ENCODE peak calls at places on chromosomes 11 and 22, in five cellular contexts. S is NT2/D1, F is mucosa of descending colon, P is adipocyte, O is tibial nerve. D is an unnamed sample. For H3K36me3, the result is how much of the 10 kb centered on the place peaks cover.

GRCh38 chr22:49866134-49866533 is 12.5 kb downstream of the ZBED4 start:
- DNase-seq in F (no peak), O (no peak), S (no peak), P (no peak), D (no peak)

GRCh38 chr22:47201996-47202818 is 439.8 kb downstream of the TBC1D22A start:
- DNase-seq in P (no peak), O (peak), S (no peak), F (no peak), D (no peak)

GRCh38 chr11:77179048-77179447 is 51.0 kb downstream of the MYO7A start:
- DNase-seq in O (no peak), S (no peak), P (no peak), F (peak), D (no peak)

GRCh38 chr22:31039393-31039792 is 41.7 kb upstream of the SMTN start:
- DNase-seq in O (peak), S (no peak), P (peak), F (no peak), D (no peak)

GRCh38 chr11:120832609-120833221 is 191.2 kb upstream of the TBCEL start:
- DNase-seq in O (no peak), F (no peak), P (no peak), S (no peak), D (no peak)

GRCh38 chr11:65205602-65205967 is 23.9 kb downstream of the CAPN1 start:
- DNase-seq in O (no peak), S (no peak), P (no peak), F (no peak), D (no peak)

GRCh38 chr22:27487600-27488450 is 313.7 kb downstream of the MN1 start:
- DNase-seq in S (no peak), O (no peak), F (no peak), P (peak), D (peak)

GRCh38 chr11:36500315-36500721 is 9.8 kb downstream of the TRAF6 start:
- DNase-seq in F (no peak), P (peak), S (no peak), O (no peak), D (no peak)

GRCh38 chr11:98061858-98062257 is 958.9 kb upstream of the CNTN5 start:
- DNase-seq in S (no peak), P (no peak), O (no peak), F (no peak), D (no peak)

GRCh38 chr11:96126917-96127595 is 203.1 kb upstream of the MTMR2 start:
- DNase-seq in S (no peak), P (no peak), O (no peak), F (no peak), D (no peak)

GRCh38 chr11:132648841-132649240 is 883.5 kb downstream of the OPCML start:
- DNase-seq in F (no peak), P (peak), S (no peak), O (no peak), D (no peak)

GRCh38 chr11:13784848-13785247 is 116.4 kb downstream of the FAR1 start:
- DNase-seq in O (no peak), P (no peak), F (no peak), S (no peak), D (no peak)

GRCh38 chr22:25448435-25449051 is 115.9 kb upstream of the GRK3 start:
- DNase-seq in O (no peak), F (no peak), P (peak), S (no peak), D (no peak)

GRCh38 chr11:57643802-57644201 is 5.9 kb downstream of the YPEL4 start:
- DNase-seq in S (no peak), P (no peak), F (no peak), O (no peak), D (no peak)

GRCh38 chr11:26493616-26494015 is 78.4 kb downstream of the MUC15 start:
- DNase-seq in F (no peak), P (no peak), S (no peak), O (no peak), D (no peak)

GRCh38 chr22:38302906-38303305 is 14.3 kb downstream of the CSNK1E start:
- DNase-seq in S (no peak), O (no peak), P (no peak), F (no peak), D (no peak)

GRCh38 chr22:38298312-38299000 is 18.8 kb downstream of the CSNK1E start:
- DNase-seq in P (no peak), S (no peak), F (no peak), O (no peak), D (no peak)

GRCh38 chr22:38299001-38299651 is 18.1 kb downstream of the CSNK1E start:
- DNase-seq in O (no peak), S (no peak), P (no peak), F (no peak), D (peak)

GRCh38 chr22:38300197-38300945 is 16.9 kb downstream of the CSNK1E start:
- DNase-seq in S (no peak), O (no peak), P (no peak), F (no peak), D (no peak)

DNA sequence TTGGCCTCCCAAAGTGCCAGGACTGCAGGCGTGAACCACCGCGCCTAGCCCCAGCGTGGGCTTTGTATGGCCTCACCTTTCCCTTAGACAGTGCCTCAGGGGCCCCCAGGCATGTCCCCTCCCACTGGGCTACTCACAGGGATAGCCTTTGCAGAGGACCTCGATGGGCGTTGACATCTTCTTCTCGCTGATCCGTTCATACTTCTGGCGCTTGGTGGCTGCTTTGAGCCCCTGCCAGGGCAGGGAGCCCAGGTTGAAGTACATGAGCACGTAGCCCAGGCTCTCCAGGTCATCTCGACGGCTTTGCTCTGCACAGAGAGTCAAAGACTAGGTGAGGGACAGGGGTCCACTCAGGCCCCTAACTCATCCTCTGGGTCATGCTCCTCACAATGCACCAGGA is 17.5 kb downstream of the CSNK1E start:
- DNase-seq in P (no peak), S (no peak), F (no peak), O (no peak), D (no peak)
- H3K36me3 ChIP-seq in P (half or more), S (half or more), F (under half), O (half or more), D (half or more)

DNA sequence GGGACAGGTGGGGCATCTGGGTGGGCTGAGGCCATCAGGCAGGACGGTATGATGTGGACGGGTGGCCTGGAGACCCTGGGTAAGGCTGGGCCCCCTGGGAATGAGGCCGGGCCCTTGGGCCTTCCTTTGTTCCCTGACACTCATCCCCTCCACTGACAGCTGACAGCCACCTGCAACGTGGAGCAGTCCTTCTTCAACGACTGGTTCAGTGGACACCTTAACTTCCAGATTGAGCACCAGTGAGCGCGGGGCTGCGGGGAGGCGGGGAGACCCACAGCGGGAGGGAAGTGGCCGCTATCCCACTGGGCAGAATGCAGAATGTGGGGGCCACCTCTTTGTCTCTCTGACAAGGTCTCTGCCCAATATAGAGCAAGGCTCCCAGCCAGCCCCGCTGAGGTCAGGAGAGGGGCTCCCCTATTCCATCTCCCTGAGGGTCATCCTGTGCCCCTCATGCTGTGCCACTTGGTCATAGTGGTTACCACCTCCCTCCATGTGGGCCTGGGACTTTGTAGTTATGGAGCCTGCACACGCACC is 27.7 kb downstream of the FADS3 start:
- DNase-seq in O (no peak), S (no peak), P (no peak), F (no peak), D (peak)
- H3K36me3 ChIP-seq in O (under half), S (half or more), P (half or more), F (under half), D (under half)

GRCh38 chr22:17814830-17815229 is 40.6 kb upstream of the BID start:
- DNase-seq in O (no peak), F (no peak), P (no peak), S (no peak), D (no peak)
- H3K36me3 ChIP-seq in O (under half), F (under half), P (under half), S (half or more), D (under half)

GRCh38 chr11:69664103-69664775 is 10.9 kb downstream of the LTO1 start:
- DNase-seq in P (no peak), O (no peak), S (no peak), F (peak), D (peak)

GRCh38 chr11:69666261-69666660 is 8.9 kb downstream of the LTO1 start:
- DNase-seq in S (no peak), F (no peak), O (no peak), P (no peak), D (no peak)

GRCh38 chr11:69666752-69667536 is 8.2 kb downstream of the LTO1 start:
- DNase-seq in F (no peak), O (no peak), P (no peak), S (no peak), D (no peak)

GRCh38 chr11:69664901-69665300 is 10.3 kb downstream of the LTO1 start:
- DNase-seq in S (no peak), O (no peak), F (peak), P (no peak), D (no peak)

DNA sequence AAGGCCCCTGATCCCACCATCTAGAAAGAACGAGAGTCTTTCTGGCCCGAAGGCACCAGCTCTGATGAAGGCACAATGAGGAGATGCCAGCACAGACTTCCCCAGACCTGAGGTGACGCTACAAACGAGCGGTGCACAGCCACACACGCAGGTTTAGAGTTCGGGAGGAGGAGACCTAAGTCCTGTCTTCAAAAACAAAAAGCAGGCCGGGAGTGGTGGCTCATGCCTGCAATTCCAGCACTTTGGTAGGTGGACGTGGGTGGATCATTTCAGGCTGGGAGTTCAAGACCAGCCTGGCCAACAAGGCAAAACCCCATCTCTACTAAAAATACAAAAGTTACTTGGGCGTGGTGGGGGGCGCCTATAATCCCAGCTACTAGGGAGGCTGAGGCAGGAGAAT is 9.5 kb downstream of the LTO1 start:
- DNase-seq in S (no peak), F (no peak), O (no peak), P (no peak), D (no peak)
- H3K36me3 ChIP-seq in S (half or more), F (under half), O (under half), P (under half), D (under half)

DNA sequence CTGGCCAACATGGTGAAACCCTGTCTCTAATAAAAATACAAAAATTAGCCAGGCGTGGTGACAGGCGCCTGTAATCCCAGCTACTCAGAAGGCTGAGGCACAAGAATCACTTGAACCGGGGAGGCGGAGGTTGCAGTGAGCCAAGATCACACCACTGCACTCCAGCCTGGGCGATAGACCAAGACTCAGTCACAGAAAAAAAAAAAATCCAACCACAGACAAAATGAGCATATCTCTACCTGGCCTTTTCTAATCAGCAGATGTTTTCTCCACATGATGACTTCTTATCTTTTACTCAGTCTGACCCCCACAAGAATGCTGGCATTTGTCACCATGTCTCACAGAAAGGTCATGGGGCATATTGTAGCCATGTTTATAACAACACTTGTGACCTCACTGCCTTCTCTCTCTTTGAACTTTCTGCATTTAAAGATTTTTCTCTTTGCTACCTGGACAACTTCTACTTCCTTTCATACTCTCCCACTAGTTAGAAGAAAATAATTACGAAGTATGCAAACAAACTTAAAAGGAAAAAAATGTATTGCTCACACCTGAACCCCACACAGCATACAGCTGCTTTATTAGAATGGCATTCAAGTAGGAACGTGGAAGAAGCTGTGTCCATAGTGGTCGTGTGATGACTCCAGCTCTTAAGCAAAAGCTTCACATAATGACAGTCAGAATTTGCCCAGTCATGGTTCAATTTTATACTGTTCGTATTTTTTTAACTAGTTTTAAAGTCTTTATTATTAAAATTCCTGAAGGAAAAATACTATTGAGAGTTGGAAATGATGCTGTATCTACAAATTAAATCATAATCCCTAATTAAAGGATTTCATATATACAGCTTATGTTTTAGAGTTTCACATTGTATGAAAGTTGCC is 65.4 kb downstream of the ZC3H12C start:
- DNase-seq in O (no peak), S (no peak), P (no peak), F (no peak), D (no peak)
- H3K36me3 ChIP-seq in O (under half), S (under half), P (under half), F (under half), D (under half)

GRCh38 chr11:117860139-117860538 is 16.3 kb downstream of the FXYD6 start:
- DNase-seq in P (no peak), F (no peak), S (no peak), O (no peak), D (no peak)

GRCh38 chr11:117862753-117863152 is 13.7 kb downstream of the FXYD6 start:
- DNase-seq in F (no peak), O (no peak), S (no peak), P (no peak), D (no peak)

GRCh38 chr11:117862019-117862725 is 14.3 kb downstream of the FXYD6 start:
- DNase-seq in P (no peak), S (no peak), O (no peak), F (no peak), D (no peak)

GRCh38 chr11:117859713-117860112 is 16.7 kb downstream of the FXYD6 start:
- DNase-seq in F (no peak), O (no peak), S (no peak), P (no peak), D (no peak)

DNA sequence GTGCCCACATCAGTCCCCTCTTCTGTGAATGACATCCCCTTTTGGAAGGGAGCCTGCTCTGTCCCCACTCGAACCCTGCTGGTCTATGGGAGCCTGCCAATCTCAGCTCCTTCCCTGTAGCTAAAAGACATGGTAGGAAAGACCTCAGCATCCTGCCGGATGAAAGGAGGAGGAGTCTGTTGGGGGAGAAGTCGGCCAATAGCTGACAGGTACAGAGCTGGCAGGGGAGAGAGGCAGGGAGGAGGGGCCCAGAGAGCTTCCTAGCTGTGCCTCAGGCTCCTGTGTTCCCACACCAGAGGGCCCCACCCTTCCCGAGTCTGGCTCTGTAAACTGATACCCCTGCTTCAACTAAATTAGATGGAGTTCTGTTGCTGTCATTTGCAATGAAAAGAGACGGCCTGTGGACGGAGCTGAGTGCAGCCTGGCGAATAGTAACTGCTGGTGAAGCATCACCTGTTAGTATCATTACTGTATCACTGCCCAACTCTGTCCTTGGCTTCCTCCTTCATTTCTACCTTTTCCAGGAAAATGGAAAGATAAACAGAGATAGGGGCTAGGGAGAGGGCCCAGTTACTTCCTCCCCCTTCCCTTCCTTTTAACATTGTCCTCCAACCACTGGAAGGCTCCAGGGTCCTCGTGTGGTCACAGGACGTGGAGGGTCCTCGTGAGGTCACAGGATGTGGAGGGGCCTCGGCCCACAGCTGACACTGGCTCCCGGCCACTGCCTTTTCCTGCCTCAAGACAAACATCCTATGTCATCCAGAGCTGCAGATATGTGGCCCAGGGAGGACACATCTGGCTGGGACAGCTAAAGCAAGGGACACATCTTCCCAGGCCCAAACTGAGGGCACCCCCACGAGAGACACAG is 15.1 kb downstream of the FXYD6 start:
- DNase-seq in O (no peak), S (peak), P (peak), F (no peak), D (no peak)
- H3K36me3 ChIP-seq in O (under half), S (under half), P (under half), F (under half), D (under half)

DNA sequence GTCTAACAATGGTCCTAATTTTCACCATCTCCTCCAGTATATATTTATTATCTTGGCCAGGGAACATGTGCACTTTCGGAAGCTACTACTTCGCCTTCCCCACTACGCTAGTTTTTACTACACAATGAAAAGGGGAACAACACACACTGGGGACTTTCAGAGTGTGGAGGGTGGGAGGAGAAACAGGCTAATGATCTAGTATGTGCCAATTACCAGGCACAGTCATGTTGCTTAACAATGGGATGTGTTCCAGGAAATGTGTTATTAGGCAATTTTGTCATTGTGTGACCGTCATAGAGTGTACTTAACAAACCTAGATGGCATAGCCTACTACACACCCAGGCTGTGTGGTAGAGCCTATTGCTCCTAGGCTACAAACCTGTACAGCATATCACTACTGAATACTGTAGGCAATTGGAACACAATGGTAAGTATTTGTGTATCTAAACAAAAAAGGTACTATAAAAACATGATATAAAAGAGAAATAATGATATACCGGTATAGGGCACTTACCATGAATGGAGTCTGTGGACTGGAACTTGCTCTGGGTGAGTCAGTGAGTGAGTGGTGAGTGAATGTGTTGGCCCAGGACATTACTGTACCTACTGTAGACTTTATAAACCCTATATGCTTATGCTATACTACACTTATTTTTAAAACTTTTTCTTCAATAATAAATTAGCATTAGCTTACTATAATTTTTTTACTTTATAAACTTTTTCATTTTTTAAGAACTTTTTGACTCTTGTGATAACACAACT is 20.1 kb upstream of the CUL5 start:
- DNase-seq in O (no peak), S (no peak), F (no peak), P (no peak), D (no peak)
- H3K36me3 ChIP-seq in O (under half), S (under half), F (under half), P (under half), D (under half)